ENCODE peak calls at places on chromosomes 4 and X, in eight cellular contexts. F is A549, D is lower leg skin, W is spleen, V is right lobe of liver, Z is transverse colon, R is uterus, H is ovary. G is an unnamed sample.

GRCh38 chr4:3489451-3489962 is 26.4 kb downstream of the DOK7 start:
- DNase-seq in D (no peak), V (no peak), Z (no peak), W (no peak), H (no peak), F (no peak), R (no peak), G (no peak)

GRCh38 chr4:7302781-7303180 is 110.4 kb downstream of the SORCS2 start:
- DNase-seq in F (no peak), R (no peak), D (no peak), Z (no peak), V (no peak), W (no peak), H (no peak), G (no peak)

GRCh38 chr4:4323705-4324534 is 33.9 kb downstream of the ZBTB49 start:
- DNase-seq in H (no peak), R (no peak), D (peak), Z (no peak), V (peak), F (no peak), W (no peak), G (peak)

GRCh38 chr4:55446578-55446922 is 50.8 kb downstream of the TMEM165 start:
- DNase-seq in W (no peak), D (no peak), Z (no peak), H (no peak), R (no peak), V (no peak), F (no peak), G (no peak)

GRCh38 chr4:106344324-106344970 is 24.1 kb downstream of the GIMD1 start:
- DNase-seq in R (no peak), V (no peak), F (no peak), Z (no peak), D (no peak), H (no peak), W (no peak), G (no peak)

GRCh38 chrX:13235930-13236329 is 83.9 kb downstream of the ATXN3L start:
- DNase-seq in W (no peak), F (no peak), R (no peak), V (no peak), D (no peak), Z (no peak), H (no peak), G (no peak)

GRCh38 chr4:54924891-54925290 is 200.5 kb downstream of the KDR start:
- DNase-seq in R (no peak), F (no peak), Z (no peak), H (no peak), W (no peak), V (no peak), D (no peak), G (no peak)

GRCh38 chr4:56731857-56732256 is 50.8 kb upstream of the HOPX start:
- DNase-seq in H (no peak), F (no peak), Z (peak), V (no peak), W (no peak), D (no peak), R (no peak), G (peak)

GRCh38 chr4:53680588-53680987 is 89.3 kb upstream of the LNX1 start:
- DNase-seq in W (no peak), H (no peak), R (no peak), Z (no peak), D (no peak), F (no peak), V (no peak), G (no peak)

GRCh38 chrX:119427024-119427794 is 28.1 kb downstream of the SLC25A43 start:
- DNase-seq in R (no peak), D (no peak), Z (peak), W (peak), F (no peak), V (peak), H (no peak), G (peak)

GRCh38 chr4:100060765-100061416 is 110.8 kb upstream of the H2AZ1 start:
- DNase-seq in Z (no peak), D (no peak), V (no peak), R (no peak), H (no peak), W (no peak), F (no peak), G (no peak)

GRCh38 chrX:39409246-39409917 is 608.1 kb downstream of the MID1IP1 start:
- DNase-seq in R (no peak), Z (no peak), D (no peak), H (no peak), W (no peak), F (no peak), V (no peak), G (no peak)

GRCh38 chr4:128572778-128573241 is 236.7 kb upstream of the JADE1 start:
- DNase-seq in R (no peak), H (no peak), F (no peak), V (no peak), D (no peak), W (no peak), Z (no peak), G (no peak)

GRCh38 chr4:175411251-175411650 is 400.8 kb downstream of the GPM6A start:
- DNase-seq in Z (no peak), H (no peak), D (no peak), R (no peak), F (no peak), W (no peak), V (no peak), G (no peak)

GRCh38 chr4:71524746-71525145 is 185.9 kb downstream of the SLC4A4 start:
- DNase-seq in Z (no peak), F (no peak), H (no peak), V (no peak), R (no peak), W (no peak), D (no peak), G (no peak)

GRCh38 chrX:74779175-74779574 is 146.1 kb downstream of the NEXMIF start:
- DNase-seq in R (no peak), F (no peak), H (no peak), V (no peak), Z (no peak), W (no peak), D (no peak), G (no peak)

GRCh38 chr4:71553605-71554004 is 214.8 kb downstream of the SLC4A4 start:
- DNase-seq in F (no peak), W (no peak), V (no peak), H (no peak), R (no peak), Z (no peak), D (no peak), G (no peak)

GRCh38 chr4:149708513-149709175 is 107.0 kb downstream of the IQCM start:
- DNase-seq in W (no peak), D (no peak), V (no peak), R (no peak), F (no peak), Z (no peak), H (no peak), G (no peak)

GRCh38 chrX:13699183-13699826 is 10.4 kb downstream of the RAB9A start:
- DNase-seq in W (no peak), R (no peak), V (no peak), F (no peak), H (no peak), D (no peak), Z (peak), G (no peak)

GRCh38 chr4:153022233-153022632 is 86.1 kb downstream of the FHDC1 start:
- DNase-seq in Z (peak), V (no peak), H (no peak), R (no peak), W (no peak), D (peak), F (no peak), G (no peak)

GRCh38 chr4:151874328-151874727 is 113.5 kb upstream of the GATB start:
- DNase-seq in D (no peak), H (no peak), R (no peak), V (no peak), W (no peak), Z (no peak), F (no peak), G (no peak)

DNA sequence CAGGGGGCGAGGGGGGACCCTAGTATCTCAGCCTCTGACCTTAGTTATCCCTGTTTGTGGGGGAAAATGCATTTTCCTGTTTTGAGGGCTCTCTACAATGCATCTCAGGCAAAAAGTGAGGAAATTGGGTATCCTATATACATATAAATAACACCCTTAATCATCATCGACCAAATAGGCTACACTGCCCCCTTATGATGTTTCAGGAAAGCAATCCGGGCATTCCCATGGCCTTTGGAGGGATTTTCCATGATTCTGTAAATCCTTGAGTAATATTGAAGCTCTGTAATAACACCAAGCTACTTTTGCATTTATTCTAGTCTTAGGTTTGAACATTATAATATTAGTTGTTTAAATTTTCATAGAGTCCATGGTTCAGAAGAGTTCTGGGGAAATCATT is 91.6 kb upstream of the SCOC start:
- DNase-seq in Z (no peak), H (no peak), F (no peak), W (no peak), D (no peak), R (no peak), V (no peak), G (no peak)
- TF ChIP-seq CTCF in Z (no peak), H (no peak), F (no peak), W (no peak), D (no peak), R (peak), V (no peak), G (no peak)

GRCh38 chrX:153643431-153644351 is 3.3 kb upstream of the DUSP9 start:
- DNase-seq in F (peak), Z (no peak), H (no peak), D (peak), V (peak), R (peak), W (peak), G (no peak)
- H3K4me3 ChIP-seq in F (peak), Z (peak), H (no peak), D (no peak), V (no peak), R (no peak), W (no peak), G (no peak)

DNA sequence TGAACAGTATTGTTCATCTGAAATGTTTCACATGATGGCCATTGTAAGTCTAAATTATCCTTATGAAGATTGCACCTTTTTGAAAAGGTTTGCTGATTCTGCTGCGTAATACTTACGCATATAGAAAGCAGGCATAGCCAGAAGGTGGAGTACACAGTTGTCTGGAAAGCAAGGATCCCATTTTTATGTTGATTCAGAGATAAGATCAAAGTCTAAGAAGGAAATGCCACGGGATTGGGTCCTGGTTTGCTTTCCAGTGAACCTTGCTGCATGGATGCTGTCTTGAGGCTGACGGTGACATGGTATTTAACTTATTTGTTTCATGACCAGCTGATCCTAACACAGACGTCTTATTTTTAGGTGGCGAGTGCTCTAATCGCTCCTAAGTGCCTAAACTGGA is 15.5 kb downstream of the MAGEA9B start:
- DNase-seq in Z (peak), V (no peak), F (no peak), D (peak), H (no peak), W (no peak), R (no peak), G (no peak)
- TF ChIP-seq POLR2A in Z (no peak), V (no peak), F (no peak), D (no peak), H (no peak), W (no peak), R (no peak), G (no peak)

GRCh38 chr4:156924774-156925173 is 46.8 kb downstream of the PDGFC start:
- DNase-seq in F (no peak), Z (no peak), D (no peak), W (no peak), H (no peak), R (no peak), V (no peak), G (no peak)

GRCh38 chr4:156934259-156934635 is 37.4 kb downstream of the PDGFC start:
- DNase-seq in Z (no peak), H (no peak), W (no peak), R (no peak), D (no peak), V (no peak), F (no peak), G (no peak)

GRCh38 chr4:156931267-156931666 is 40.3 kb downstream of the PDGFC start:
- DNase-seq in W (no peak), D (no peak), R (no peak), Z (peak), F (peak), H (no peak), V (no peak), G (no peak)

GRCh38 chr4:156933633-156934258 is 37.9 kb downstream of the PDGFC start:
- DNase-seq in V (no peak), F (no peak), W (no peak), D (no peak), R (no peak), H (no peak), Z (no peak), G (no peak)

DNA sequence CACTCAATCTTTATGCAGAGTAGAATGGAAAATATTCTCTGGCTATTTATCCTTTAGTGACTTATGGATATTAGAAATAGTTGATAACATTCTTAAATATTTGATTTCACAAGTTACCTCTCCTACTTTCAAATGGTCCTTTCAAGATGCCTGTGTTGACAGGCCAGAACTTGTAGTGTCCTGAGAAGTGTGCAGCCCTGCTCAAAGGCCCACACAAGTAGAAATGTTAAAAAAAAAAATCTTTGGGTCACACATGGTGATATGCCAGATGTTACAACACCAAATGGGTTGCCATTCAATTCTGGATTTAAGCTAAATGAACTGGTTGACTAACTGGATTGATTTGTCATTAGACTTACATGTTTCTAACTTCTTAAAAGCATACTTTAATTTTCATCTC is 41.9 kb downstream of the PDGFC start:
- DNase-seq in R (no peak), D (no peak), V (no peak), H (no peak), F (no peak), W (no peak), Z (no peak), G (no peak)
- TF ChIP-seq CTCF in R (no peak), D (no peak), V (no peak), H (no peak), F (no peak), W (no peak), Z (no peak), G (no peak)

GRCh38 chr4:40587351-40587750 is 42.3 kb downstream of the RBM47 start:
- DNase-seq in H (no peak), V (no peak), D (no peak), Z (no peak), F (no peak), W (no peak), R (no peak), G (no peak)

GRCh38 chr4:40586034-40586433 is 43.6 kb downstream of the RBM47 start:
- DNase-seq in V (no peak), F (no peak), W (no peak), H (no peak), D (no peak), Z (no peak), R (no peak), G (no peak)

GRCh38 chr4:40585201-40585789 is 44.4 kb downstream of the RBM47 start:
- DNase-seq in Z (no peak), D (no peak), W (no peak), H (no peak), R (no peak), F (no peak), V (no peak), G (no peak)

GRCh38 chr4:40586729-40587128 is 42.9 kb downstream of the RBM47 start:
- DNase-seq in H (no peak), R (no peak), W (peak), D (no peak), F (no peak), V (no peak), Z (no peak), G (peak)

GRCh38 chr4:40587826-40588225 is 41.8 kb downstream of the RBM47 start:
- DNase-seq in R (no peak), W (no peak), H (no peak), D (peak), Z (no peak), F (no peak), V (peak), G (no peak)
- H3K4me3 ChIP-seq in R (no peak), W (no peak), H (no peak), D (no peak), Z (no peak), F (no peak), V (no peak), G (no peak)

GRCh38 chrX:50103866-50104566 is 96.8 kb downstream of the AKAP4 start:
- DNase-seq in R (peak), Z (no peak), W (no peak), H (peak), F (no peak), D (no peak), V (no peak), G (no peak)
- TF ChIP-seq POLR2A in R (no peak), Z (no peak), W (no peak), H (no peak), F (no peak), D (no peak), V (no peak), G (no peak)

GRCh38 chrX:1242901-1243402 is 25.7 kb upstream of the CSF2RA start:
- DNase-seq in D (no peak), F (no peak), R (no peak), W (peak), Z (no peak), V (no peak), H (no peak), G (no peak)

GRCh38 chrX:1246816-1247215 is 21.8 kb upstream of the CSF2RA start:
- DNase-seq in Z (peak), F (peak), W (peak), V (peak), R (peak), D (peak), H (peak), G (peak)

GRCh38 chrX:1239681-1240142 is 27.3 kb upstream of the CRLF2 start:
- DNase-seq in H (peak), Z (peak), V (peak), D (peak), W (peak), R (peak), F (no peak), G (peak)

GRCh38 chrX:1248381-1249061 is 20.1 kb upstream of the CSF2RA start:
- DNase-seq in V (no peak), W (peak), F (no peak), R (no peak), H (no peak), D (no peak), Z (no peak), G (peak)

GRCh38 chrX:1244164-1245076 is 24.2 kb upstream of the CSF2RA start:
- DNase-seq in W (peak), D (no peak), Z (no peak), V (no peak), F (peak), H (no peak), R (no peak), G (no peak)
- TF ChIP-seq CTCF in W (no peak), D (no peak), Z (no peak), V (no peak), F (peak), H (no peak), R (no peak), G (no peak)

GRCh38 chr4:139301821-139302611 is at the start of gene NDUFC1:
- DNase-seq in D (peak), W (peak), F (peak), V (peak), H (peak), Z (peak), R (peak), G (peak)

GRCh38 chr4:139297001-139297410 is 4.3 kb upstream of the NAA15 start:
- DNase-seq in V (no peak), D (no peak), R (no peak), W (no peak), F (no peak), Z (no peak), H (no peak), G (no peak)

GRCh38 chr4:139301143-139301820 is at the start of gene NAA15:
- DNase-seq in F (peak), Z (peak), W (peak), D (peak), V (peak), H (peak), R (peak), G (peak)

GRCh38 chr4:139300431-139301142 is 718 bp upstream of the NAA15 start:
- DNase-seq in F (peak), W (no peak), R (peak), H (peak), D (no peak), Z (peak), V (no peak), G (no peak)

DNA sequence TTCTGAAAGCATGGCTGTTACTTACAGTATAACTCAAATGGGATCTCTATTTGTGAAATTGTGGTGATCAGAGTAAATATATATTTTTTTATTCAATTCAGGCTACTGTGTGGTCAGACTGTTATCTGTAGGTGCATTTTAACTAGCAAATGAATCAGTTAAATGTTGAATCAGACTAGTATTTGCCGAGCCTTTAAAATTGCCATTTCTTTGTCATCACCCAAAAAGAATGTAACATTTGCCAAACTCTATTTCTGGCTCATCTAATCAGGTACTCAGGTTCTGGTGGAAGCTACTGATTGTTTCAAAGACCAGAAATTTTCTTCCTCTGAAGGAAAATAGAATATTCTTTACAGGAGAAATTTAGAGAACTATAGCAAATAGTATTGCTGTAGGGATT is 1.8 kb upstream of the NAA15 start:
- DNase-seq in Z (no peak), V (no peak), D (no peak), H (no peak), W (no peak), R (no peak), F (no peak), G (no peak)
- H3K4me3 ChIP-seq in Z (peak), V (no peak), D (no peak), H (no peak), W (no peak), R (no peak), F (no peak), G (no peak)

G was measured in testis.